ENCODE peak calls at places on chromosomes 1 and 21, in four cellular contexts. U is RKO, A is midbrain, O is ELF-1. P is an unnamed sample.

GRCh38 chr1:116737855-116738318 is 16.3 kb upstream of the CD2 start:
- DNase-seq in A (no peak), U (no peak), O (no peak), P (no peak)

GRCh38 chr1:39469150-39469549 is 22.3 kb upstream of the BMP8A start:
- DNase-seq in U (no peak), O (no peak), A (no peak), P (no peak)

GRCh38 chr1:58745086-58745485 is 38.8 kb downstream of the JUN start:
- DNase-seq in A (no peak), O (no peak), U (no peak), P (no peak)

GRCh38 chr1:151992345-151993083 is 1.1 kb downstream of the S100A10 start:
- DNase-seq in O (peak; percentile 88), U (peak; percentile 95), A (no peak), P (peak; percentile 94)

GRCh38 chr1:56774067-56774609 is 45.1 kb downstream of the FYB2 start:
- DNase-seq in U (no peak), O (no peak), A (no peak), P (no peak)

GRCh38 chr1:41109316-41110263 is 88.1 kb upstream of the SLFNL1 start:
- DNase-seq in A (peak; percentile 47), U (no peak), O (peak; percentile 49), P (peak; percentile 67)

GRCh38 chr1:22822371-22822770 is 111.7 kb downstream of the EPHB2 start:
- DNase-seq in U (no peak), O (no peak), A (no peak), P (no peak)

GRCh38 chr1:159007734-159008133 is 2.0 kb upstream of the IFI16 start:
- DNase-seq in U (no peak), A (no peak), O (no peak), P (no peak)

GRCh38 chr1:14529436-14529835 is 69.0 kb upstream of the KAZN start:
- DNase-seq in U (no peak), A (no peak), O (no peak), P (no peak)

GRCh38 chr1:65813956-65814355 is 21.3 kb downstream of the PDE4B start:
- DNase-seq in O (peak; percentile 4), U (no peak), A (peak; percentile 41), P (no peak)

GRCh38 chr1:10975567-10976326 is 36.7 kb upstream of the TARDBP start:
- DNase-seq in O (peak; percentile 74), U (peak; percentile 65), A (no peak), P (no peak)

GRCh38 chr1:35557118-35557610 is at the start of gene KIAA0319L:
- DNase-seq in U (peak; percentile 77), A (peak; percentile 95), O (no peak), P (peak; percentile 89)

GRCh38 chr21:14115646-14116045 is 95.1 kb downstream of the LIPI start:
- DNase-seq in A (no peak), U (no peak), O (no peak), P (no peak)

GRCh38 chr21:20997633-20998455 is at the start of gene NCAM2:
- DNase-seq in A (peak; percentile 82), O (peak; percentile 76), U (no peak), P (no peak)

GRCh38 chr1:16421201-16421600 is 16.0 kb downstream of the SPATA21 start:
- DNase-seq in U (no peak), O (no peak), A (no peak), P (no peak)

GRCh38 chr1:66253330-66253921 is 280.5 kb upstream of the SGIP1 start:
- DNase-seq in U (peak; percentile 89), O (no peak), A (peak; percentile 89), P (peak; percentile 74)

GRCh38 chr1:233904979-233905415 is 521 bp downstream of the SLC35F3 start:
- DNase-seq in A (no peak), U (no peak), O (peak; percentile 40), P (no peak)

GRCh38 chr1:11059990-11060948 is at the start of gene SRM:
- DNase-seq in U (peak; percentile 91), O (peak; percentile 89), A (peak; percentile 92), P (peak; percentile 89)

GRCh38 chr1:101302831-101303511 is 66.2 kb downstream of the S1PR1 start:
- DNase-seq in O (no peak), U (peak; percentile 51), A (no peak), P (peak; percentile 11)

GRCh38 chr1:233722212-233722979 is 108.5 kb downstream of the KCNK1 start:
- DNase-seq in A (no peak), U (no peak), O (no peak), P (no peak)

GRCh38 chr21:45454924-45455315 is 50.0 kb downstream of the COL18A1 start:
- DNase-seq in A (no peak), O (no peak), U (no peak), P (no peak)

GRCh38 chr1:21604208-21604957 is 64.8 kb downstream of the RAP1GAP start:
- DNase-seq in U (no peak), O (peak; percentile 36), A (no peak), P (no peak)

GRCh38 chr1:216910081-216910840 is 187.0 kb upstream of the ESRRG start:
- DNase-seq in U (no peak), O (no peak), A (peak; percentile 56), P (no peak)

GRCh38 chr1:85352055-85352454 is 75.6 kb upstream of the BCL10 start:
- DNase-seq in U (no peak), A (no peak), O (no peak), P (no peak)

GRCh38 chr1:235112297-235113182 is 16.1 kb downstream of the TOMM20 start:
- DNase-seq in U (no peak), O (no peak), A (no peak), P (no peak)

GRCh38 chr1:27600500-27601175 is 3.3 kb downstream of the AHDC1 start:
- DNase-seq in U (no peak), A (no peak), O (peak; percentile 76), P (no peak)

GRCh38 chr1:32339363-32339978 is 3.4 kb upstream of the MARCKSL1 start:
- DNase-seq in O (peak; percentile 64), A (no peak), U (no peak), P (no peak)

GRCh38 chr1:18573170-18573569 is 57.5 kb upstream of the PAX7 start:
- DNase-seq in U (no peak), A (no peak), O (no peak), P (no peak)

GRCh38 chr1:212614398-212615091 is 6.0 kb downstream of the ATF3 start:
- DNase-seq in A (no peak), O (no peak), U (no peak), P (no peak)

GRCh38 chr1:30684881-30685795 is 38.2 kb downstream of the MATN1 start:
- DNase-seq in A (no peak), U (no peak), O (peak; percentile 96), P (no peak)

GRCh38 chr1:233868461-233868860 is 36.0 kb upstream of the SLC35F3 start:
- DNase-seq in O (no peak), A (no peak), U (no peak), P (no peak)

GRCh38 chr1:209899948-209900347 is 38.1 kb upstream of the SYT14 start:
- DNase-seq in A (no peak), U (no peak), O (peak; percentile 54), P (peak; percentile 4)

GRCh38 chr1:164604541-164604940 is 45.6 kb downstream of the PBX1 start:
- DNase-seq in O (no peak), U (no peak), A (no peak), P (no peak)

GRCh38 chr1:112933820-112934561 is 22.0 kb downstream of the SLC16A1 start:
- DNase-seq in O (no peak), A (no peak), U (no peak), P (no peak)

GRCh38 chr1:9068971-9069323 is 488 bp downstream of the SLC2A5 start:
- DNase-seq in O (no peak), A (no peak), U (no peak), P (no peak)

GRCh38 chr1:225998560-225999226 is 450 bp downstream of the SDE2 start:
- DNase-seq in U (peak; percentile 81), O (no peak), A (no peak), P (no peak)

GRCh38 chr1:89608627-89609338 is 24.1 kb upstream of the LRRC8C start:
- DNase-seq in A (no peak), O (no peak), U (no peak), P (no peak)

GRCh38 chr21:46038341-46038829 is 56.8 kb downstream of the COL6A1 start:
- DNase-seq in U (no peak), O (no peak), A (no peak), P (no peak)

GRCh38 chr1:3146907-3147306 is 77.9 kb downstream of the PRDM16 start:
- DNase-seq in O (no peak), U (no peak), A (no peak), P (no peak)

P was measured in SJSA1.